ENCODE peak calls at places on chromosome 5, in seven cellular contexts. D is transverse colon, Z is ovary, P is Peyer's patch, K is H1, V is HepG2, L is HCT116. E is an unnamed sample. For H3K27me3 and H3K36me3, the result is how much of the 10 kb centered on the place peaks cover.

GRCh38 chr5:105806601-105807000 is 1864.1 kb downstream of the EFNA5 start:
- DNase-seq in D (no peak), Z (no peak), P (no peak), K (no peak), V (no peak), L (no peak), E (no peak)

GRCh38 chr5:180130876-180131740 is 59.5 kb upstream of the RNF130 start:
- DNase-seq in D (no peak), Z (no peak), P (no peak), K (no peak), V (no peak), L (no peak), E (no peak)

GRCh38 chr5:3099526-3099925 is 348.0 kb upstream of the IRX2 start:
- DNase-seq in D (no peak), Z (no peak), P (no peak), K (no peak), V (no peak), L (no peak), E (no peak)

GRCh38 chr5:100668511-100668910 is 133.3 kb downstream of the FAM174A start:
- DNase-seq in D (no peak), Z (no peak), P (no peak), K (no peak), V (no peak), L (peak), E (no peak)

GRCh38 chr5:33888582-33888981 is 3.2 kb downstream of the ADAMTS12 start:
- DNase-seq in D (no peak), Z (no peak), P (no peak), K (no peak), V (no peak), L (no peak), E (no peak)

GRCh38 chr5:180153099-180153498 is 55.9 kb downstream of the RASGEF1C start:
- DNase-seq in D (no peak), Z (no peak), P (no peak), K (no peak), V (no peak), L (no peak), E (no peak)

GRCh38 chr5:170513856-170514255 is 10.0 kb downstream of the KCNIP1 start:
- DNase-seq in D (no peak), Z (no peak), P (no peak), K (no peak), V (no peak), L (no peak), E (no peak)

GRCh38 chr5:80206282-80206681 is 49.6 kb downstream of the SERINC5 start:
- DNase-seq in D (no peak), Z (no peak), P (no peak), K (no peak), V (no peak), L (no peak), E (no peak)

GRCh38 chr5:145484195-145484594 is 350.9 kb downstream of the PRELID2 start:
- DNase-seq in D (no peak), Z (no peak), P (no peak), K (no peak), V (no peak), L (peak), E (no peak)

GRCh38 chr5:145347026-145347616 is 488.0 kb downstream of the PRELID2 start:
- DNase-seq in D (no peak), Z (no peak), P (no peak), K (no peak), V (peak), L (peak), E (no peak)

GRCh38 chr5:157388148-157388547 is 71.9 kb upstream of the NIPAL4 start:
- DNase-seq in D (no peak), Z (no peak), P (no peak), K (no peak), V (no peak), L (no peak), E (no peak)

GRCh38 chr5:155019601-155020226 is 6.2 kb downstream of the KIF4B start:
- DNase-seq in D (no peak), Z (no peak), P (no peak), K (no peak), V (no peak), L (no peak), E (no peak)
- H3K27me3 ChIP-seq in D (under half), Z (under half), P (under half), K (under half), V (under half), L (under half), E (under half)

DNA sequence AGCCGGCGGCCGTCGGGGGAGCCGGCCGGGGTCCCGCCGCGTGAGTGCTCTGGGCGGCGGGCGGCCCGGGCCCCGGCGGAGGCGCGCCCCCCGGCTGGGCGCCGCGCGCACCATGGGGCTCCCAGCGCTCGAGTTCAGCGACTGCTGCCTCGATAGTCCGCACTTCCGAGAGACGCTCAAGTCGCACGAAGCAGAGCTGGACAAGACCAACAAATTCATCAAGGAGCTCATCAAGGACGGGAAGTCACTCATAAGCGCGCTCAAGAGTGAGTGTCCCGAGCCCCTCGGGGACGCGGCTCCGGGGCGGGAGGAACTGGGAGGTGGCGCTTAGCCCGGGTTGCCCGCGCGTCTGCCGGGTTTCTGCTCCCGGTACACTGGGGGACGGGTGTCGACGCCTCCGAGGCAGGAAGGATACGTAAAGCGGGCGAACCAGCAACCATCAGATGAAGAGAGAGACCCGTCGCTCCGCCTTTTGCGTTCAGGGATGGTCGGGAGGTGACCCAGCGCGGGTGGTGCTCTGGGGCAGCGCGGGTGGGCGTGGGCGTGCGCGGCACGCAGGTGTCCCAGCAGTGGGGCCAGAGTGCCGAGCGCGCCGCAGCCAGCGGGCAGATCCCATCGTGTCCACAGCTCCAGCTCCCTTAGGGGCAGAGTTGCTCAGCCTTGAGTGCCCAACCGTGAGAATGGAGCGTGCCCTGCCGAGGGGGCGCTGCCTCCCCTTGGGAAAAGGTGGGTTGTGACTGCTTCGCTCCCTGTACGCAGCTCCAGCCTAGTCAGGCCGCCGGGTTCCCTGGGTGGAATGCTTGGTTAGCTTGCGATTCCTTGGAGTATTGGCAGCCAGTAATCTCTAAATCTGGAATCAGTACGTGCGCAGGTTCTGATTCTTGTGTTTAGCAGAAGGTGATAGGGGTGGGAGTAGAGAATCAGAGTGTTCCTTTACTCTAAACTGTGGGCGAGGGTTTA is 753 bp downstream of the ARHGAP26 start:
- DNase-seq in D (peak), Z (peak), P (peak), K (peak), V (peak), L (no peak), E (no peak)
- TF ChIP-seq POLR2A in D (peak), Z (no peak), P (peak), K (no peak), V (no peak), L (no peak), E (no peak)

GRCh38 chr5:464843-465590 is 22.0 kb downstream of the EXOC3 start:
- DNase-seq in D (peak), Z (peak), P (peak), K (no peak), V (no peak), L (no peak), E (no peak)

GRCh38 chr5:463301-463700 is 20.3 kb downstream of the EXOC3 start:
- DNase-seq in D (no peak), Z (no peak), P (peak), K (no peak), V (no peak), L (no peak), E (no peak)

GRCh38 chr5:464446-464842 is 21.5 kb downstream of the EXOC3 start:
- DNase-seq in D (peak), Z (no peak), P (peak), K (no peak), V (no peak), L (no peak), E (no peak)

GRCh38 chr5:465591-466403 is 22.8 kb downstream of the EXOC3 start:
- DNase-seq in D (peak), Z (no peak), P (peak), K (no peak), V (no peak), L (no peak), E (no peak)

GRCh38 chr5:463952-464351 is 21.0 kb downstream of the EXOC3 start:
- DNase-seq in D (peak), Z (no peak), P (peak), K (no peak), V (no peak), L (no peak), E (no peak)
- H3K36me3 ChIP-seq in D (under half), Z (under half), P (half or more), K (under half), V (under half), L (under half), E (under half)

DNA sequence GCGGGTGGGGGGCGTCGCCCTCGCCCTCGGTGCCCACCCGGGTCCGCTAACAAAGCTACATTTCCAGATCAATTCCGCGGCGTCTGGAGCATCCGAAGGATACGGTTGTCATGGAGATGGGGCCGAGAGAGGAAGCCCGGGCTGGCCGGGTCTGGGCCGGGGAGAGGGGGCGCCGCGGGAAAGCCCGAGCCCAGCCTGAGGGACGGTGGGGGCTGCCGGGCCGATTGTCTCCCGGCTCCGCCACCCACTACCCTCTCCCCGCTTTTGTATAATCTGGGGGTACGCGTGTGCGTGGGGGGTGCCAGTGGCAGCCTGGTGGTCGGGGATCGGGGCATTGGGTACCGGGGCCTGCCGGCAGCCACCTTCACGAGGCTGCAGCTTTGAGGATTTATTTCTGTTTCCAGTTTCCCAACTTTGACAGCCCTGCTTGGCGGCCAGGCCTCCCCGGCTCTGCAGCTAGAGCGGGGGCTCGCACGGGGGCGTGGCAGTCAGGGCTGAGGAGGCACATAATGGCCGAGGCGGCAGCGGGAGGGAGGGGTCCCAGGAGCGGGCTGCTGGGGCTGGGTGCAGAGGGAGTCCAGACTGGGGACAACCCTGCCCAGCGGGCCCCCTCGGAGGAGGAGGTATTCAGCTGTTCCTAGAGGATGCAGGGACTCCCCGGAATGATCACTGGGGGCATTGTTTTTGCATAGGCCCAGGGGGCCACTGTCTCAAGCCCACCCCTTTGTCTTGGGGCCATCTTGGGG is 626 bp downstream of the PSD2 start:
- DNase-seq in D (no peak), Z (peak), P (peak), K (peak), V (no peak), L (no peak), E (no peak)
- H3K27me3 ChIP-seq in D (half or more), Z (under half), P (under half), K (half or more), V (under half), L (under half), E (half or more)

GRCh38 chr5:52990531-52990925 is 1.4 kb downstream of the ITGA2 start:
- DNase-seq in D (no peak), Z (no peak), P (no peak), K (no peak), V (no peak), L (no peak), E (no peak)

GRCh38 chr5:52989781-52990530 is 804 bp downstream of the ITGA2 start:
- DNase-seq in D (peak), Z (peak), P (peak), K (peak), V (no peak), L (peak), E (no peak)

GRCh38 chr5:52987711-52988329 is 1.3 kb upstream of the ITGA2 start:
- DNase-seq in D (no peak), Z (no peak), P (no peak), K (no peak), V (peak), L (peak), E (no peak)

GRCh38 chr5:52988335-52989024 is 672 bp upstream of the ITGA2 start:
- DNase-seq in D (no peak), Z (no peak), P (no peak), K (no peak), V (no peak), L (peak), E (no peak)

DNA sequence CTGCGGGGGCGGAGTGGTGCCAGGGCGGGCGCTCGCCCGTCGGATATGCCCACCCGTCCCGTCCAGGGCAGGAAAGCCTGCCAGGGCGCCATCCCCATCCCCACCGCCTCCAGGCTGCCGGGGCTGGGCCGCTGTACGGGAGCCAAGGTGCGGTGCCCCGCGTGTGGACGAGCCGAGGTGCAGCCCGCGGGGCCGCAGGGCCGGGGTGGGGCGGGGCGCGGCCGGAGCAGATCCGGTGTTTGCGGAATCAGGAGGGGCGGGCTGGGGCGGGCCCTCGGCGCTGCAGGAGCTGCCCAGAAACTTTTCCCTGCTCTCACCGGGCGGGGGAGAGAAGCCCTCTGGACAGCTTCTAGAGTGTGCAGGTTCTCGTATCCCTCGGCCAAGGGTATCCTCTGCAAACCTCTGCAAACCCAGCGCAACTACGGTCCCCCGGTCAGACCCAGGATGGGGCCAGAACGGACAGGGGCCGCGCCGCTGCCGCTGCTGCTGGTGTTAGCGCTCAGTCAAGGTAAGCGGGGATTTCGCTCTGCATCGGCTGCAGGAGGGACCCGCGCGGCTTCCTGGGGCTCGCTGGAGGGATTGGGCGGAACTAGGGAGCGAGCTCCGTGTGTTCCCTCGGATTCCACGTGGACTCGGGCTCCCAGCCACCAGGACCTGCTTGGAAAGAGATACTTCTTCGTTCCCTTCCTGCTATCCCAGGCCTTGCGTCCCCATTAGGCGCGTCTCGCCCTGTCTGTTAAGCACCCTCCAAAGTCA is at the start of gene ITGA2:
- DNase-seq in D (peak), Z (peak), P (peak), K (peak), V (peak), L (peak), E (no peak)
- TF ChIP-seq POLR2A in D (peak), Z (no peak), P (peak), K (no peak), V (peak), L (no peak), E (no peak)

DNA sequence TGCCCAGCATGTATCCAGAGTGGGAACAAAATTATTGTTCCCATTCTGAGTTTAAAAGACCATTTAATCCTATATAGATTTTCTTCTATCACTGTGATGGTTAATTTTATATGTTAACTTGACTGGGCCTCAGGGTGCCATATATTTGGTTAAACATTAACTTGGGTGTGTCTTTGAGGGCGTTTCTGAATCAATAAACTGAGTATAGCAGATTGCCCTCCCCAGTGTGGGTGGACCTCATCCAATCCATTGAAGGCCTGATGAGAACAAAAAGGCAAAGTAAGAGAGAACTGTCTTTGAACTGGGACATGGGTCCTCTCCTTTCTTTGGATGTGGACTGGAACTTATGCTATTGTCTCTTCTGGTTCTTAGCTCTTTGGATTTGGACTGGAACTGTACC is 17.3 kb downstream of the RIOK2 start:
- DNase-seq in D (peak), Z (no peak), P (no peak), K (no peak), V (peak), L (no peak), E (no peak)
- H3K36me3 ChIP-seq in D (under half), Z (under half), P (half or more), K (under half), V (under half), L (under half), E (under half)

GRCh38 chr5:59086024-59086423 is 503.1 kb downstream of the RAB3C start:
- DNase-seq in D (no peak), Z (no peak), P (no peak), K (no peak), V (no peak), L (no peak), E (no peak)

GRCh38 chr5:59089767-59090166 is 506.9 kb downstream of the RAB3C start:
- DNase-seq in D (no peak), Z (no peak), P (no peak), K (no peak), V (no peak), L (no peak), E (no peak)

GRCh38 chr5:59090323-59090722 is 507.4 kb downstream of the RAB3C start:
- DNase-seq in D (no peak), Z (no peak), P (no peak), K (no peak), V (no peak), L (no peak), E (no peak)

GRCh38 chr5:59091965-59092364 is 509.1 kb downstream of the RAB3C start:
- DNase-seq in D (no peak), Z (no peak), P (no peak), K (no peak), V (no peak), L (no peak), E (no peak)

GRCh38 chr5:59088546-59088945 is 505.7 kb downstream of the RAB3C start:
- DNase-seq in D (no peak), Z (no peak), P (no peak), K (no peak), V (no peak), L (no peak), E (no peak)
- H3K27me3 ChIP-seq in D (under half), Z (under half), P (under half), K (under half), V (under half), L (under half), E (under half)

E was measured in esophagus squamous epithelium.